ENCODE peak calls at places on chromosomes 1 and 21, in five cellular contexts. I is left lung, L is tibial artery, D is IMR-90, X is mucosa of descending colon. O is an unnamed sample.

GRCh38 chr21:28639742-28640141 is 352.9 kb downstream of the LTN1 start:
- DNase-seq in I (no peak), L (no peak), D (no peak), X (no peak), O (no peak)

GRCh38 chr1:16249838-16250241 is 12.9 kb upstream of the CPLANE2 start:
- DNase-seq in I (no peak), L (peak; percentile 87), D (peak; percentile 76), X (no peak), O (peak; percentile 50)

GRCh38 chr1:236550961-236551851 is 27.4 kb downstream of the LGALS8 start:
- DNase-seq in I (no peak), L (no peak), D (no peak), X (no peak), O (no peak)

GRCh38 chr1:241641748-241642592 is 1.8 kb upstream of the CHML start:
- DNase-seq in I (no peak), L (no peak), D (peak; percentile 45), X (no peak), O (no peak)

GRCh38 chr21:45080232-45080631 is 5.9 kb downstream of the ADARB1 start:
- DNase-seq in I (no peak), L (no peak), D (no peak), X (no peak), O (no peak)

GRCh38 chr1:185017338-185017737 is 28.0 kb upstream of the RNF2 start:
- DNase-seq in I (no peak), L (no peak), D (peak; percentile 94), X (no peak), O (no peak)

GRCh38 chr1:8603220-8603616 is 214.2 kb downstream of the RERE start:
- DNase-seq in I (no peak), L (no peak), D (peak; percentile 52), X (no peak), O (no peak)

GRCh38 chr1:39196244-39197215 is 8.0 kb upstream of the MACF1 start:
- DNase-seq in I (no peak), L (no peak), D (peak; percentile 50), X (no peak), O (no peak)

GRCh38 chr1:155206891-155207577 is 663 bp downstream of the THBS3 start:
- DNase-seq in I (peak; percentile 93), L (peak; percentile 89), D (peak; percentile 74), X (peak; percentile 93), O (peak; percentile 86)

GRCh38 chr21:33984021-33984481 is 68.4 kb upstream of the ATP5PO start:
- DNase-seq in I (no peak), L (no peak), D (no peak), X (no peak), O (no peak)

GRCh38 chr1:59046730-59047157 is 250.2 kb upstream of the FGGY start:
- DNase-seq in I (no peak), L (no peak), D (peak; percentile 25), X (no peak), O (no peak)

GRCh38 chr1:110171134-110171733 is 20.9 kb downstream of the SLC6A17 start:
- DNase-seq in I (no peak), L (no peak), D (no peak), X (no peak), O (no peak)

GRCh38 chr1:246537887-246538286 is 28.2 kb downstream of the TFB2M start:
- DNase-seq in I (no peak), L (no peak), D (no peak), X (no peak), O (no peak)

GRCh38 chr1:111597433-111597832 is 22.2 kb upstream of the RAP1A start:
- DNase-seq in I (no peak), L (no peak), D (peak; percentile 68), X (no peak), O (no peak)

GRCh38 chr21:42388740-42389448 is 7.0 kb downstream of the TMPRSS3 start:
- DNase-seq in I (peak; percentile 40), L (no peak), D (no peak), X (peak; percentile 45), O (peak; percentile 21)

GRCh38 chr1:78722521-78722920 is 72.9 kb downstream of the IFI44 start:
- DNase-seq in I (no peak), L (no peak), D (no peak), X (no peak), O (no peak)

GRCh38 chr1:212671342-212672031 is 28.2 kb downstream of the BATF3 start:
- DNase-seq in I (no peak), L (peak; percentile 61), D (peak; percentile 69), X (no peak), O (peak; percentile 31)

GRCh38 chr1:154741327-154741726 is 128.8 kb downstream of the KCNN3 start:
- DNase-seq in I (no peak), L (no peak), D (peak; percentile 17), X (no peak), O (no peak)

GRCh38 chr1:174877208-174877673 is 122.5 kb upstream of the CACYBP start:
- DNase-seq in I (no peak), L (no peak), D (no peak), X (peak; percentile 51), O (no peak)

GRCh38 chr1:237045278-237046016 is 3.5 kb downstream of the RYR2 start:
- DNase-seq in I (no peak), L (no peak), D (no peak), X (no peak), O (no peak)

GRCh38 chr1:5875345-5875910 is 116.8 kb downstream of the NPHP4 start:
- DNase-seq in I (peak; percentile 53), L (no peak), D (no peak), X (no peak), O (no peak)

GRCh38 chr1:78061825-78062523 is 16.2 kb downstream of the GIPC2 start:
- DNase-seq in I (no peak), L (no peak), D (peak; percentile 94), X (no peak), O (no peak)

GRCh38 chr1:201016211-201016651 is 7.3 kb downstream of the KIF21B start:
- DNase-seq in I (no peak), L (no peak), D (peak; percentile 34), X (peak; percentile 76), O (no peak)

GRCh38 chr1:99465176-99465900 is 180.6 kb upstream of the PALMD start:
- DNase-seq in I (no peak), L (no peak), D (peak; percentile 90), X (no peak), O (no peak)

GRCh38 chr1:48916121-48917069 is 139.7 kb upstream of the BEND5 start:
- DNase-seq in I (no peak), L (no peak), D (peak; percentile 2), X (no peak), O (no peak)

GRCh38 chr1:94022471-94023189 is 98.3 kb downstream of the ABCA4 start:
- DNase-seq in I (no peak), L (peak; percentile 71), D (peak; percentile 96), X (no peak), O (no peak)

GRCh38 chr1:61131716-61132115 is 49.4 kb downstream of the NFIA start:
- DNase-seq in I (no peak), L (no peak), D (peak; percentile 48), X (no peak), O (no peak)

GRCh38 chr1:46488343-46489168 is 1.1 kb upstream of the DMBX1 start:
- DNase-seq in I (peak; percentile 37), L (no peak), D (peak; percentile 30), X (no peak), O (no peak)

GRCh38 chr1:234977891-234978396 is 150.7 kb downstream of the TOMM20 start:
- DNase-seq in I (peak; percentile 9), L (no peak), D (no peak), X (no peak), O (no peak)

GRCh38 chr1:87150143-87150542 is 178.5 kb upstream of the LMO4 start:
- DNase-seq in I (no peak), L (no peak), D (no peak), X (no peak), O (no peak)

GRCh38 chr1:184270556-184270955 is 116.3 kb upstream of the C1orf21 start:
- DNase-seq in I (no peak), L (no peak), D (peak; percentile 20), X (no peak), O (no peak)

GRCh38 chr1:45925728-45926287 is 122.4 kb downstream of the MAST2 start:
- DNase-seq in I (no peak), L (no peak), D (no peak), X (no peak), O (no peak)

GRCh38 chr1:43951021-43951985 is 4.6 kb downstream of the IPO13 start:
- DNase-seq in I (no peak), L (no peak), D (peak; percentile 35), X (no peak), O (no peak)

GRCh38 chr1:209207126-209207700 is 376.3 kb upstream of the CAMK1G start:
- DNase-seq in I (no peak), L (no peak), D (no peak), X (no peak), O (no peak)

GRCh38 chr1:228340686-228341449 is 65.8 kb downstream of the TRIM11 start:
- DNase-seq in I (peak; percentile 77), L (peak; percentile 16), D (no peak), X (peak; percentile 33), O (peak; percentile 67)
- TF ChIP-seq CTCF in I (no peak), L (no peak), D (peak; percentile 26), X (no peak), O (no peak)

GRCh38 chr1:21871943-21872342 is 59.9 kb downstream of the LDLRAD2 start:
- DNase-seq in I (peak; percentile 62), L (no peak), D (no peak), X (no peak), O (peak; percentile 46)
- H3K4me3 ChIP-seq in I (no peak overlapping the region), L (no peak overlapping the region), D (no peak overlapping the region), X (no peak overlapping the region), O (no peak overlapping the region)

GRCh38 chr1:228400692-228401454 is 5.8 kb downstream of the TRIM11 start:
- DNase-seq in I (peak; percentile 65), L (no peak), D (no peak), X (no peak), O (no peak)
- H3K36me3 ChIP-seq in I (no peaks in the 10 kb centered on the region), L (peaks cover 54% of the 10 kb centered on the region), D (peaks cover 50% of the 10 kb centered on the region), X (no peaks in the 10 kb centered on the region), O (no peaks in the 10 kb centered on the region)

DNA sequence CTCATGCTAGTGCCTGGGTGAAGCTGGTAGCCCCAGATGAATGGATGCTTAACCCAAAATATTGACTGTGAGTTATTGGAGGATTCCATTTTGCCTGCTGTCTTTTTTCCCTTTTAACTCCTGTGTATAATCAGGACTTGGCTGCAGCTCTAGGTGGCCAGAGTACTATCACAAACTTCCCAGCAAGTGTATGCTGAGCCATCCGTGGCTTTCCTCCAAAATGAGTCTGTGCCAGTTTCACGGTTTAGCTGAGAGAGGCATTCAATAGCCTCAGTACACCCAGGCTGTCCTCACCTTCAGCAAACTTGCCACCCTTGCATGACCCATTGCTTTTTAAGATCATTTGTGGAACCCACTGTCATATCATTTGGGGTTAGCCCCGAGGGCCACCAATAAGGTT is 5.3 kb upstream of the DPT start:
- DNase-seq in I (no peak), L (no peak), D (no peak), X (no peak), O (no peak)
- TF ChIP-seq CTCF in I (no peak), L (no peak), D (no peak), X (no peak), O (no peak)

DNA sequence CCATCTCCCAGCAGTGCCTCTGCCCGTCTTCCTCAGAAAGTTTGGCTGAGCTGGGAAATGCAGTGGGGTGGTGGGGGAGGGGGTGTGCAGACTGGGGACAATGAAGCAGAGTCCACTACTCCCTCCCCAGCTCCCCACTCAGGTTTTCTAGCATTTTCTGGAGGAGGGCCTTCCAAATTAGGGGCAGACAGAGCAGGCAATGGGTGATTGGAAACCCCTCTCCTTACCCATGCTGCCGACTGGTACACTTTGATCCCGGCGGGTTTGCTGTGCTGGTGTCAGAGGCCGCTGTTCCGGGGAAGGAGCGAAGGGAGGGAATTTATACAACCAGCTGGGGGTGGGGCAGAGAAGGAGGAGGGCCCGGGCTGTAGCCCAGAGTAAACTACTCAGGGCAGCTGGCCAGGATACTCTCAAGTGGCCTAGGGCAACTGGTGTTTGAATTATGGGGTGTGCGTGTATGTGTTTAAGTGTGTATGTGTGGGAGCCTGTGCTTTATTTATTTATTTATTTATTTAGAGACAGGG is at the start of gene SELENBP1:
- DNase-seq in I (peak; percentile 85), L (peak; percentile 82), D (peak; percentile 71), X (peak; percentile 93), O (peak; percentile 69)
- H3K4me3 ChIP-seq in I (peak within 1 kb of the TSS; percentile 48), L (peak within 1 kb of the TSS; percentile 58), D (peak within 1 kb of the TSS; percentile 50), X (peak within 1 kb of the TSS; percentile 50), O (peak within 1 kb of the TSS; percentile 76)